ENCODE peak calls at places on chromosomes 13 and 19, in six cellular contexts. W is esophagus squamous epithelium, I is body of pancreas, U is cardiac muscle cell, V is fibroblast of mammary gland, K is suprapubic skin. P is an unnamed sample.

GRCh38 chr13:100098445-100099116 is 9.7 kb downstream of the PCCA start:
- DNase-seq in K (no peak), W (no peak), I (no peak), V (no peak), U (no peak), P (no peak)

GRCh38 chr13:24119593-24120508 is 40.7 kb upstream of the SPATA13 start:
- DNase-seq in U (peak; percentile 24), K (no peak), W (no peak), V (no peak), I (no peak), P (peak; percentile 69)

GRCh38 chr13:74032325-74032724 is 101.9 kb downstream of the KLF12 start:
- DNase-seq in V (no peak), K (no peak), U (no peak), I (no peak), W (no peak), P (no peak)

GRCh38 chr13:76815344-76815743 is 70.9 kb downstream of the KCTD12 start:
- DNase-seq in K (no peak), V (no peak), I (no peak), U (no peak), W (no peak), P (no peak)

GRCh38 chr13:84037937-84038464 is 155.7 kb upstream of the SLITRK1 start:
- DNase-seq in V (no peak), U (no peak), W (no peak), K (no peak), I (no peak), P (no peak)

GRCh38 chr19:11203194-11204075 is 6.1 kb upstream of the KANK2 start:
- DNase-seq in U (peak; percentile 76), W (no peak), K (peak; percentile 89), I (peak; percentile 61), V (peak; percentile 87), P (peak; percentile 82)

GRCh38 chr13:76293346-76293745 is 592.9 kb downstream of the KCTD12 start:
- DNase-seq in I (no peak), U (no peak), W (no peak), V (peak; percentile 75), K (no peak), P (peak; percentile 85)

GRCh38 chr19:35462476-35462953 is 14.5 kb downstream of the FFAR2 start:
- DNase-seq in W (no peak), K (no peak), V (no peak), U (no peak), I (peak; percentile 44), P (no peak)

GRCh38 chr19:47716270-47716937 is 3.2 kb downstream of the EHD2 start:
- DNase-seq in W (no peak), U (no peak), V (no peak), K (no peak), I (no peak), P (no peak)

GRCh38 chr13:45950343-45950995 is 98.9 kb upstream of the SIAH3 start:
- DNase-seq in U (no peak), K (no peak), W (no peak), V (peak; percentile 17), I (peak; percentile 15), P (peak; percentile 39)

GRCh38 chr13:49836516-49836915 is 44.0 kb upstream of the KPNA3 start:
- DNase-seq in W (no peak), K (no peak), I (peak; percentile 17), U (peak; percentile 44), V (no peak), P (no peak)

GRCh38 chr19:19655051-19655594 is 8.4 kb downstream of the ATP13A1 start:
- DNase-seq in I (no peak), K (peak; percentile 60), U (no peak), V (no peak), W (no peak), P (no peak)

GRCh38 chr19:52963229-52963760 is 614 bp upstream of the ZNF816 start:
- DNase-seq in U (peak; percentile 52), I (no peak), K (no peak), V (no peak), W (no peak), P (no peak)

GRCh38 chr19:46372901-46373572 is 26.1 kb downstream of the PPP5C start:
- DNase-seq in W (no peak), V (peak; percentile 62), U (no peak), K (peak; percentile 24), I (peak; percentile 34), P (peak; percentile 66)

GRCh38 chr19:8532170-8532569 is 18.2 kb upstream of the ZNF414 start:
- DNase-seq in I (no peak), K (no peak), V (no peak), W (no peak), U (no peak), P (no peak)

GRCh38 chr19:54673222-54673621 is 10.4 kb downstream of the LILRB4 start:
- DNase-seq in K (no peak), W (no peak), U (no peak), I (peak; percentile 52), V (no peak), P (no peak)

GRCh38 chr19:18809149-18809978 is 18.3 kb upstream of the COMP start:
- DNase-seq in K (no peak), W (no peak), I (peak; percentile 66), U (no peak), V (peak; percentile 89), P (peak; percentile 92)

GRCh38 chr13:27151798-27152599 is 19.6 kb downstream of the USP12 start:
- DNase-seq in W (no peak), U (no peak), K (no peak), V (no peak), I (no peak), P (no peak)

GRCh38 chr13:25192936-25193335 is 20.8 kb upstream of the AMER2 start:
- DNase-seq in K (no peak), W (no peak), I (no peak), U (no peak), V (no peak), P (no peak)

GRCh38 chr19:23983406-23983805 is 68.7 kb downstream of the ZNF726 start:
- DNase-seq in V (no peak), I (no peak), U (no peak), W (no peak), K (no peak), P (no peak)

DNA sequence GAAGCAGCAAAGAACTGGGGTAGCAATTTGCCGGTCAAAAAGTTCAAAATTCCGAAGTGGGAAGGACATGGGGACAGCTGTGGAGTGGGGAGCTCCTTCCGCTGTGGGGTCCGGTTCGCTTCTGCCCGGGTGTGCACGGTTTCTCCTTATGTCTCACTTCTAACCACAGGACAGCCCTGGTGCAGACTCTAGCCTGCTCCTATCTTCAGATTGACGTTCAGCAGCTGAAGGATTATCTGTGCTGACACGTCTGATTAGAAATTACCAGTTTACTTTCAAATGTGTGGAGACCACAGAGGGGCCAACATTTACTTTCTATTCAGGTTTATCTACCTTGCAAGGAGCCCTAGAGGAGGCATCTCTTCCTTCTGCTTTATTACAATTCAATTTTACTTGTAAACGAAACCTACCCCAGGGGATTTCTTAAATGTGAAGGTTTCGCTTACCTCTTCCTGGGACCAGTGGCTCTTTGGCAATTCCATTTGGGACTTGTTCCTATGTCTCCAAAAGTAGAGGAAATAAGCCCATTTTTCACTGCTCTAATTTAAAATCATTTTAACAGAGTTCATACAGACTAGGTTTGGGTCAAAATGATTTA is 27.3 kb downstream of the LHFPL6 start:
- DNase-seq in W (no peak), I (no peak), K (no peak), V (no peak), U (no peak), P (no peak)
- H3K4me3 ChIP-seq in W (no peak overlapping the region), I (no peak overlapping the region), K (no peak overlapping the region), V (no peak overlapping the region), U (no peak overlapping the region), P (peak overlapping the region; percentile 8)

GRCh38 chr13:91308299-91308698 is 39.2 kb upstream of the MIR17HG start:
- DNase-seq in I (no peak), U (no peak), W (no peak), V (no peak), K (no peak), P (no peak)
- TF ChIP-seq CTCF in I (no peak), U (peak; percentile 17), W (no peak), V (no peak), K (no peak), P (peak; percentile 15)

GRCh38 chr13:66835040-66835628 is 395.0 kb downstream of the PCDH9 start:
- DNase-seq in V (peak; percentile 37), U (peak; percentile 60), I (peak; percentile 50), W (no peak), K (peak; percentile 65), P (peak; percentile 66)
- H3K4me3 ChIP-seq in V (no peak overlapping the region), U (no peak overlapping the region), I (no peak overlapping the region), W (no peak overlapping the region), K (no peak overlapping the region), P (no peak overlapping the region)

GRCh38 chr13:92355213-92355612 is 871.4 kb upstream of the GPC6 start:
- DNase-seq in I (peak; percentile 10), W (no peak), U (peak; percentile 38), V (peak; percentile 30), K (no peak), P (peak; percentile 74)
- TF ChIP-seq CTCF in I (peak; percentile 25), W (no peak), U (peak; percentile 77), V (peak; percentile 47), K (no peak), P (peak; percentile 86)

GRCh38 chr19:40278361-40279045 is 6.6 kb downstream of the AKT2 start:
- DNase-seq in U (no peak), I (no peak), V (peak; percentile 20), K (no peak), W (no peak), P (no peak)
- H3K4me3 ChIP-seq in U (no peak overlapping the region), I (no peak overlapping the region), V (peak overlapping the region; percentile 7), K (peak overlapping the region; percentile 33), W (peak overlapping the region; percentile 23), P (peak overlapping the region; percentile 3)

DNA sequence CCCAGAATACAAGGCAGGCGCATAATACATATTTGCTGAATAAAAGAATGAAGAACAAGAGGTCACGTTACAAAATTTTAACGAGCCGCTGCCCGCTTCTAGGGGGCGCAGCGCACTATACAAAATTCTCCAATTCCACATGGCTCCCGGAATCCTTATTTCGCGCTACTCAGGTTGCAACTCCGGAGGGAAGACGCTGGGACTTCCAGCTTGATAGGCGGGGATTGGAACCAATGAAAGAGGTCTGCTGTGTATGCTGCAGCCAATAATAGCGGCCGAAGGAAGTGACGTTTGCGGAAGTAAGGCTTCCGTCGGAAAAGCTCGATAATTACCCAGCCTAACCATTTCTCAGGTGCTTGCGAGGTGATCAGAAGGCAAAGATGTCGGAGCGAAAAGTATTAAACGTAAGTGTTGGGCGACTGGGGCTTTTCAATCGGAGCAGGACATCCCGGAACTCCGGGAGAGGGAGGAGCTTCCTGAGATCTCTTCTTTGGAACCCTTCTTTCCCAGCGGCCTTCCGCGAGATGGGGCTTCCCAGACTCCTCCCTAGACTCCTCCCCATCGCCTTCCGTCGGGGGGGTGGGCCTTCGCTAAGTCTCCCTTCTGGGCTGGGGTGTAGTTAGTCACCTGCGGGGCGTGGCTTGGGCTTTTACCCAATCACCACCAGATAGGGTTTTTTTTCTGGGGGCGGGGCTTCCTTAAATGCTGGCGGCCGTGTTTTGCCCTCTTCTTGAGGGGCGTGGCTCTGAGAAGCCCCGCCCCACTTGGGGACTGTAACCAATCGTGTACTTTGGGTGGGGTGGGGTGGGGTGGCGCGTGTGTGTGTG is at the start of gene YJU2:
- DNase-seq in U (peak; percentile 100), K (peak; percentile 99), W (peak; percentile 96), V (peak; percentile 99), I (peak; percentile 100), P (peak; percentile 100)
- TF ChIP-seq CTCF in U (peak; percentile 61), K (peak; percentile 28), W (peak; percentile 52), V (peak; percentile 47), I (peak; percentile 55), P (peak; percentile 50)

P was measured in fibroblast of pulmonary artery.